ENCODE peak calls at places on chromosomes 6 and 20, in five cellular contexts. O, M, K, E and Q are unnamed samples.
A peak's percentile ranks its signal among the peaks of the same experiment; 100 is the strongest.

GRCh38 chr6:163146036-163146435 is 268.5 kb upstream of the QKI start:
- DNase-seq in O (no peak), E (no peak), M (no peak), K (no peak), Q (no peak)

GRCh38 chr6:7742214-7742613 is 16.3 kb downstream of the BMP6 start:
- DNase-seq in O (no peak), M (no peak), E (no peak), K (no peak), Q (no peak)

GRCh38 chr6:70353343-70353913 is 50.5 kb upstream of the COL9A1 start:
- DNase-seq in K (no peak), M (no peak), O (no peak), E (no peak), Q (peak; percentile 22)

GRCh38 chr6:113352029-113352801 is 504.9 kb upstream of the MARCKS start:
- DNase-seq in O (no peak), K (no peak), E (no peak), M (no peak), Q (peak; percentile 62)

GRCh38 chr6:100176951-100177710 is 183.1 kb upstream of the MCHR2 start:
- DNase-seq in M (no peak), O (no peak), E (no peak), K (no peak), Q (no peak)

GRCh38 chr20:45044084-45044573 is 56.8 kb downstream of the KCNS1 start:
- DNase-seq in O (peak; percentile 24), E (peak; percentile 83), M (peak; percentile 85), K (no peak), Q (peak; percentile 67)

GRCh38 chr6:169958510-169958909 is 207.1 kb downstream of the ERMARD start:
- DNase-seq in O (no peak), E (no peak), M (no peak), K (no peak), Q (no peak)

GRCh38 chr6:89895273-89895874 is 1.1 kb downstream of the GJA10 start:
- DNase-seq in M (no peak), O (peak; percentile 73), K (no peak), E (no peak), Q (peak; percentile 53)

GRCh38 chr6:99233219-99233618 is 116.3 kb downstream of the FAXC start:
- DNase-seq in O (no peak), E (no peak), M (no peak), K (no peak), Q (no peak)

GRCh38 chr6:113350521-113350920 is 506.6 kb upstream of the MARCKS start:
- DNase-seq in O (no peak), E (no peak), K (no peak), M (no peak), Q (no peak)

GRCh38 chr6:11653028-11653583 is 115.6 kb downstream of the TMEM170B start:
- DNase-seq in E (no peak), K (no peak), O (peak; percentile 40), M (no peak), Q (peak; percentile 42)

GRCh38 chr6:45054610-45055009 is 273.5 kb upstream of the RUNX2 start:
- DNase-seq in O (no peak), M (peak; percentile 51), K (no peak), E (no peak), Q (no peak)

GRCh38 chr20:62804632-62805364 is at the start of gene OGFR:
- DNase-seq in K (no peak), M (peak; percentile 65), E (peak; percentile 84), O (peak; percentile 53), Q (peak; percentile 77)

GRCh38 chr6:163944897-163945296 is 530.4 kb downstream of the QKI start:
- DNase-seq in O (no peak), M (no peak), K (no peak), E (no peak), Q (no peak)

GRCh38 chr6:17086469-17086868 is 15.4 kb upstream of the STMND1 start:
- DNase-seq in K (no peak), M (peak; percentile 24), E (peak; percentile 2), O (peak; percentile 69), Q (peak; percentile 66)

GRCh38 chr6:157372501-157373280 is 8.3 kb upstream of the ZDHHC14 start:
- DNase-seq in E (no peak), K (no peak), M (no peak), O (no peak), Q (no peak)

GRCh38 chr6:49668083-49668511 is 31.5 kb upstream of the RHAG start:
- DNase-seq in O (no peak), M (no peak), E (no peak), K (no peak), Q (no peak)

GRCh38 chr20:40160151-40160550 is 528.9 kb downstream of the MAFB start:
- DNase-seq in M (peak; percentile 56), O (peak; percentile 62), K (peak; percentile 71), E (peak; percentile 58), Q (peak; percentile 55)

GRCh38 chr20:63976980-63977391 is 2.5 kb downstream of the SAMD10 start:
- DNase-seq in M (no peak), O (no peak), K (no peak), E (no peak), Q (no peak)

GRCh38 chr6:7909323-7910276 is 988 bp downstream of the TXNDC5 start:
- DNase-seq in M (peak; percentile 36), K (no peak), O (peak; percentile 66), E (peak; percentile 46), Q (peak; percentile 58)

GRCh38 chr6:48736486-48737206 is 625.6 kb upstream of the PTCHD4 start:
- DNase-seq in E (no peak), M (no peak), K (no peak), O (no peak), Q (no peak)

DNA sequence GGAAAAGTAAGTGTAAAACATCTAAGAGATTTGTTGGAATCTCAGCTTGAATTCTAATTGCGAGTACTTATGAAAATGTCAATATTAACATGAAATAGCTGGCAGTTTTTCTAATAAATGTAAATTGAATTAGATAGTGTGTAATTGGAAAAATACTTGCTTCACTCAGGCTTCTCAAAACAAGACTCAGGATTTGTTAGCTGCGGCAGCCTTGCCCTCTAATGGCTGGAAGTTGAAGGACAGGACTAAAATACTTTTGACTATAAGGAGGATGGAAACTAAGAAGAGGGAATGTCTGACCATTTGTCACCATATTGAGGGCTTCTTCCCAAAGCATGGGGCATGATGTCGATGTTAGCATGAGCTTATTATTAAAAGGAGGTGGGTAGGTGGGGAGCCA is 227.0 kb downstream of the UST start:
- DNase-seq in E (peak; percentile 12), O (no peak), K (no peak), M (no peak), Q (no peak)
- TF ChIP-seq CTCF in E (peak; percentile 68), O (peak; percentile 51), K (peak; percentile 36), M (no peak), Q (no peak)

GRCh38 chr6:111530777-111531176 is 47.8 kb upstream of the REV3L start:
- DNase-seq in M (no peak), K (no peak), O (no peak), E (no peak), Q (no peak)

GRCh38 chr6:111536888-111537287 is 53.9 kb upstream of the REV3L start:
- DNase-seq in M (peak; percentile 12), E (no peak), K (peak; percentile 67), O (no peak), Q (no peak)

GRCh38 chr6:111530218-111530617 is 47.2 kb upstream of the REV3L start:
- DNase-seq in E (no peak), M (no peak), O (no peak), K (no peak), Q (no peak)

GRCh38 chr6:111534366-111534765 is 51.3 kb upstream of the REV3L start:
- DNase-seq in E (no peak), O (no peak), M (no peak), K (no peak), Q (peak; percentile 49)

DNA sequence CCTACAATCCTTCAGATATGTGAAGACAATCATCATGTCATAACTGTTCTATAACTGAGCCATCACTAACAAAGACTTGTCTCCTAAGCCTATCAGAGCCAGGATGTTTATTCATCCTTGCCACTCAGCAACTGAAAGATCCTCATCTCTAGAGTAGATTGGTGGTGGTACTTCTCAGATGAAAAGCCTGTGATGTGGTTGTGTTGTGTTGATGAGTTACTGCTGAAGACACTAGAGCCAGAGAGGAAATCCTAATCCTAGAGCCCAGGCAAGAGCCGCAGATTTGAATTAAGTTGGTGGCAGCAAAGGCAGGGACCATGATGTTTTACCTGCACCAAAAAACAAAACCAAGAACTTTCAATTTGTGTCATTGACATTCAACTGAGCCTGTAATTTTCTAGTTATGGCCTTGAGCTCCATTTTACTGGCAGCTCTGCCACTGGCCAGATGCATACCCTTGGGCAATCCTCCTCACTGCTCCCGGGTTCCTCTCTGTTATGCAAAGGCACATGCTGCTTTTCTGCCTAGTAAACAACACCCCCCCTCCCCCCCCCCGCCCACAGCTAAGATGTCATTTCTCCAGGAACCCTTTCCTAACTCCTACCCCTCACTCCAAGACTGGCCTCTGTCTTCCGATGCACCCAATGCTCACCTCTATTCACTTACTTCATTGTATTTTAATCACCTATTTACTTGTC is 50.2 kb upstream of the REV3L start:
- DNase-seq in K (no peak), E (no peak), O (no peak), M (no peak), Q (no peak)
- TF ChIP-seq CTCF in K (no peak), E (no peak), O (no peak), M (no peak), Q (no peak)

GRCh38 chr6:136201735-136202134 is 48.4 kb downstream of the MTFR2 start:
- DNase-seq in K (no peak), O (no peak), M (no peak), E (no peak), Q (no peak)
- TF ChIP-seq CTCF in K (no peak), O (no peak), M (no peak), E (no peak), Q (no peak)

GRCh38 chr20:54668271-54669053 is 193.1 kb downstream of the DOK5 start:
- DNase-seq in E (peak; percentile 15), M (peak; percentile 73), K (no peak), O (peak; percentile 49), Q (peak; percentile 75)
- TF ChIP-seq CTCF in E (peak; percentile 87), M (peak; percentile 90), K (no peak), O (peak; percentile 69), Q (peak; percentile 85)

GRCh38 chr20:59050437-59050836 is 7.9 kb upstream of the PRELID3B start:
- DNase-seq in M (no peak), K (no peak), E (no peak), O (no peak), Q (no peak)

GRCh38 chr20:59051666-59052065 is 9.1 kb upstream of the PRELID3B start:
- DNase-seq in E (no peak), K (no peak), M (no peak), O (no peak), Q (no peak)

DNA sequence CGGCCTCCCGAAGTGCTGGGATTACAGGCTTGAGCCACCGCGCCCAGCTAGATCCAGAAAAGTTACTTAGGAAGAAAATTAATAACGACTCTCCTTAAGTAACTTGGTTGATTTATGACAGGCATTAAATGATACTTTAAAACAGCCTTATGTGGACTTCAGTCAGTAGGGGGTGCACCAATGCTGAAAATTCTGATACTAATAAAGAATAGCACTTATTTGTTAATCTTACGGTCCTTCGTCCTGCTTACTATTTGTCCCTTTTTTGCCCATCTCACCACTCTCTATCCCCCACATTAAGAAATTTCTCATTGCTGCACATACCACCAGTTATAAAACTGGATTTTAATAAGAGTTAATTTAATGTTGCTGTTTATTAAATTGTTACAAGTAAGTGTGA is 12.7 kb upstream of the PRELID3B start:
- DNase-seq in K (no peak), O (no peak), E (peak; percentile 33), M (no peak), Q (peak; percentile 37)
- TF ChIP-seq CTCF in K (no peak), O (no peak), E (peak; percentile 72), M (peak; percentile 27), Q (peak; percentile 52)

GRCh38 chr6:118968416-118968815 is 33.5 kb upstream of the MCM9 start:
- DNase-seq in O (no peak), M (peak; percentile 36), K (no peak), E (peak; percentile 5), Q (no peak)
- TF ChIP-seq CTCF in O (no peak), M (peak; percentile 36), K (no peak), E (peak; percentile 65), Q (no peak)